ENCODE peak calls at places on chromosomes 1 and 21, in four cellular contexts. D is SJCRH30, E is left ventricle myocardium inferior, O is H9. J is an unnamed sample.

GRCh38 chr21:31557956-31558838 is 101.3 kb upstream of the SOD1 start:
- DNase-seq in D (peak; percentile 57), E (no peak), O (peak; percentile 48), J (no peak)

GRCh38 chr1:3030663-3031381 is 9.6 kb downstream of the ACTRT2 start:
- DNase-seq in D (no peak), E (no peak), O (peak; percentile 7), J (no peak)

GRCh38 chr1:202063093-202063492 is 52.7 kb downstream of the ELF3 start:
- DNase-seq in D (no peak), E (no peak), O (peak; percentile 42), J (no peak)

GRCh38 chr1:234400773-234401172 is 27.5 kb downstream of the COA6 start:
- DNase-seq in D (no peak), E (no peak), O (no peak), J (no peak)

GRCh38 chr1:83033682-83034081 is 965.2 kb downstream of the TTLL7 start:
- DNase-seq in D (no peak), E (no peak), O (no peak), J (no peak)

GRCh38 chr1:59695301-59695700 is 119.4 kb upstream of the HOOK1 start:
- DNase-seq in D (no peak), E (no peak), O (no peak), J (no peak)

GRCh38 chr1:237258871-237259270 is 216.9 kb downstream of the RYR2 start:
- DNase-seq in D (no peak), E (peak; percentile 37), O (no peak), J (no peak)

GRCh38 chr1:110133436-110133835 is 16.9 kb upstream of the SLC6A17 start:
- DNase-seq in D (no peak), E (no peak), O (no peak), J (no peak)

GRCh38 chr1:20442920-20443625 is 42.9 kb downstream of the CAMK2N1 start:
- DNase-seq in D (no peak), E (no peak), O (no peak), J (no peak)

GRCh38 chr1:11023201-11023600 is 10.7 kb downstream of the TARDBP start:
- DNase-seq in D (no peak), E (no peak), O (no peak), J (no peak)

GRCh38 chr1:58899581-58900271 is 115.9 kb upstream of the JUN start:
- DNase-seq in D (no peak), E (no peak), O (no peak), J (no peak)

GRCh38 chr1:89999208-89999607 is 4.3 kb downstream of the ZNF326 start:
- DNase-seq in D (no peak), E (no peak), O (no peak), J (no peak)

GRCh38 chr1:938088-938683 is 14.5 kb downstream of the SAMD11 start:
- DNase-seq in D (peak; percentile 52), E (no peak), O (no peak), J (no peak)

GRCh38 chr1:43506233-43506632 is 24.4 kb upstream of the PTPRF start:
- DNase-seq in D (no peak), E (no peak), O (no peak), J (no peak)

GRCh38 chr1:171081220-171081993 is 9.3 kb upstream of the FMO3 start:
- DNase-seq in D (peak; percentile 12), E (no peak), O (no peak), J (no peak)